ENCODE peak calls at places on chromosomes 11 and 22, in six cellular contexts. One of them, this sample, is unnamed.

GRCh38 chr11:27716850-27717249 is 16.6 kb upstream of the BDNF start:
- DNase-seq in upper lobe of right lung: no peak
- DNase-seq in right lobe of liver: no peak
- DNase-seq in left lung: no peak
- DNase-seq in IMR-90: peak; percentile 71
- DNase-seq in body of pancreas: no peak
- DNase-seq in this sample: no peak

GRCh38 chr22:39634530-39635399 is 64.2 kb downstream of the CACNA1I start:
- DNase-seq in upper lobe of right lung: no peak
- DNase-seq in IMR-90: peak; percentile 92
- DNase-seq in body of pancreas: peak; percentile 53
- DNase-seq in right lobe of liver: no peak
- DNase-seq in left lung: peak; percentile 44
- DNase-seq in this sample: peak; percentile 63

GRCh38 chr11:129743029-129743846 is 72.4 kb upstream of the TMEM45B start:
- DNase-seq in body of pancreas: no peak
- DNase-seq in upper lobe of right lung: no peak
- DNase-seq in IMR-90: no peak
- DNase-seq in left lung: peak; percentile 61
- DNase-seq in right lobe of liver: no peak
- DNase-seq in this sample: no peak

GRCh38 chr11:128686045-128686741 is 7.7 kb upstream of the FLI1 start:
- DNase-seq in left lung: peak; percentile 73
- DNase-seq in body of pancreas: no peak
- DNase-seq in upper lobe of right lung: no peak
- DNase-seq in right lobe of liver: no peak
- DNase-seq in IMR-90: no peak
- DNase-seq in this sample: no peak

GRCh38 chr11:66172146-66172545 is 96.3 kb upstream of the RAB1B start:
- DNase-seq in IMR-90: peak; percentile 86
- DNase-seq in body of pancreas: no peak
- DNase-seq in upper lobe of right lung: no peak
- DNase-seq in left lung: no peak
- DNase-seq in right lobe of liver: no peak
- DNase-seq in this sample: no peak

GRCh38 chr11:2885017-2885675 is 429 bp downstream of the CDKN1C start:
- DNase-seq in upper lobe of right lung: peak; percentile 85
- DNase-seq in left lung: peak; percentile 89
- DNase-seq in right lobe of liver: no peak
- DNase-seq in body of pancreas: peak; percentile 75
- DNase-seq in IMR-90: peak; percentile 36
- DNase-seq in this sample: peak; percentile 65

GRCh38 chr22:32546480-32546879 is 71.9 kb downstream of the FBXO7 start:
- DNase-seq in left lung: no peak
- DNase-seq in body of pancreas: no peak
- DNase-seq in right lobe of liver: no peak
- DNase-seq in upper lobe of right lung: no peak
- DNase-seq in IMR-90: no peak
- DNase-seq in this sample: no peak

GRCh38 chr22:43136801-43137200 is 6.4 kb downstream of the MCAT start:
- DNase-seq in body of pancreas: no peak
- DNase-seq in IMR-90: no peak
- DNase-seq in right lobe of liver: no peak
- DNase-seq in left lung: no peak
- DNase-seq in upper lobe of right lung: no peak
- DNase-seq in this sample: no peak

GRCh38 chr11:114111369-114112042 is 52.0 kb downstream of the ZBTB16 start:
- DNase-seq in IMR-90: no peak
- DNase-seq in upper lobe of right lung: no peak
- DNase-seq in left lung: no peak
- DNase-seq in body of pancreas: no peak
- DNase-seq in right lobe of liver: no peak
- DNase-seq in this sample: no peak

GRCh38 chr22:50576070-50576469 is 2.2 kb downstream of the CPT1B start:
- DNase-seq in upper lobe of right lung: no peak
- DNase-seq in left lung: no peak
- DNase-seq in right lobe of liver: no peak
- DNase-seq in body of pancreas: no peak
- DNase-seq in IMR-90: peak; percentile 44
- DNase-seq in this sample: no peak
- TF ChIP-seq CTCF in upper lobe of right lung: peak; percentile 30
- TF ChIP-seq CTCF in left lung: no peak
- TF ChIP-seq CTCF in right lobe of liver: no peak
- TF ChIP-seq CTCF in body of pancreas: peak; percentile 26
- TF ChIP-seq CTCF in IMR-90: peak; percentile 60
- TF ChIP-seq CTCF in this sample: no peak

GRCh38 chr22:23565288-23565941 is 14.7 kb downstream of the IGLL1 start:
- DNase-seq in right lobe of liver: no peak
- DNase-seq in left lung: no peak
- DNase-seq in IMR-90: no peak
- DNase-seq in body of pancreas: no peak
- DNase-seq in upper lobe of right lung: no peak
- DNase-seq in this sample: peak; percentile 28
- H3K27me3 ChIP-seq in right lobe of liver: no peaks in the 10 kb centered on the region
- H3K27me3 ChIP-seq in left lung: peaks cover 65% of the 10 kb centered on the region
- H3K27me3 ChIP-seq in IMR-90: peaks cover 44% of the 10 kb centered on the region
- H3K27me3 ChIP-seq in body of pancreas: no peaks in the 10 kb centered on the region
- H3K27me3 ChIP-seq in upper lobe of right lung: peaks cover 37% of the 10 kb centered on the region
- H3K27me3 ChIP-seq in this sample: peaks cover 20% of the 10 kb centered on the region

DNA sequence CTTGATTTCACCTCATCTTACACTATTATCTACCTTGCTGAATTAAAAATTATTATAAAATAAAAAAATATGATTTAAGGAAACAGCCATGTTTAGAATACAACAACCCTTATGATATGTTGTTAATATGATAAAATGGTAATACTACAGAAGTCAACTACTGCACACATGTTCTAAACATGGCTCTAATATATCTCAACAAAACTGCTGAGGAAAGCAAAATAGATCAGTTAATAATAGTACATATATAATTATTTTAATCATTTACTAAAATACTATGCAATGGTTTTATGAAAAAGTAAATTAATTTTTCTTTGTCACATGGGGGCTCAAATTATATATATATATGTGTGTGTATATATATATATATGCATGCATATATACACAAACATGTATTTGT is 57.7 kb downstream of the EIF3M start:
- DNase-seq in right lobe of liver: no peak
- DNase-seq in left lung: no peak
- DNase-seq in upper lobe of right lung: no peak
- DNase-seq in IMR-90: no peak
- DNase-seq in body of pancreas: no peak
- DNase-seq in this sample: no peak
- H3K36me3 ChIP-seq in right lobe of liver: no peaks in the 10 kb centered on the region
- H3K36me3 ChIP-seq in left lung: no peaks in the 10 kb centered on the region
- H3K36me3 ChIP-seq in upper lobe of right lung: no peaks in the 10 kb centered on the region
- H3K36me3 ChIP-seq in IMR-90: no peaks in the 10 kb centered on the region
- H3K36me3 ChIP-seq in body of pancreas: no peaks in the 10 kb centered on the region
- H3K36me3 ChIP-seq in this sample: no peaks in the 10 kb centered on the region

GRCh38 chr11:46363455-46363920 is 16.2 kb downstream of the DGKZ start:
- DNase-seq in right lobe of liver: no peak
- DNase-seq in body of pancreas: no peak
- DNase-seq in upper lobe of right lung: no peak
- DNase-seq in left lung: peak; percentile 82
- DNase-seq in IMR-90: peak; percentile 33
- DNase-seq in this sample: no peak
- TF ChIP-seq CTCF in right lobe of liver: no peak
- TF ChIP-seq CTCF in body of pancreas: no peak
- TF ChIP-seq CTCF in upper lobe of right lung: no peak
- TF ChIP-seq CTCF in left lung: no peak
- TF ChIP-seq CTCF in IMR-90: no peak
- TF ChIP-seq CTCF in this sample: no peak

GRCh38 chr11:75185866-75186265 is 35.0 kb downstream of the SLCO2B1 start:
- DNase-seq in upper lobe of right lung: no peak
- DNase-seq in left lung: no peak
- DNase-seq in right lobe of liver: no peak
- DNase-seq in IMR-90: no peak
- DNase-seq in body of pancreas: no peak
- DNase-seq in this sample: no peak
- H3K27me3 ChIP-seq in upper lobe of right lung: no peaks in the 10 kb centered on the region
- H3K27me3 ChIP-seq in left lung: no peaks in the 10 kb centered on the region
- H3K27me3 ChIP-seq in right lobe of liver: no peaks in the 10 kb centered on the region
- H3K27me3 ChIP-seq in IMR-90: peaks cover 47% of the 10 kb centered on the region
- H3K27me3 ChIP-seq in body of pancreas: no peaks in the 10 kb centered on the region
- H3K27me3 ChIP-seq in this sample: no peaks in the 10 kb centered on the region

GRCh38 chr22:24339452-24339747 is 68.8 kb downstream of the SPECC1L start:
- DNase-seq in right lobe of liver: no peak
- DNase-seq in IMR-90: no peak
- DNase-seq in body of pancreas: no peak
- DNase-seq in left lung: no peak
- DNase-seq in upper lobe of right lung: no peak
- DNase-seq in this sample: no peak

GRCh38 chr22:24338701-24339451 is 68.2 kb downstream of the SPECC1L start:
- DNase-seq in upper lobe of right lung: no peak
- DNase-seq in IMR-90: peak; percentile 61
- DNase-seq in left lung: no peak
- DNase-seq in body of pancreas: no peak
- DNase-seq in right lobe of liver: no peak
- DNase-seq in this sample: no peak

GRCh38 chr22:24335529-24335928 is 64.9 kb downstream of the SPECC1L start:
- DNase-seq in left lung: no peak
- DNase-seq in IMR-90: no peak
- DNase-seq in body of pancreas: no peak
- DNase-seq in right lobe of liver: no peak
- DNase-seq in upper lobe of right lung: no peak
- DNase-seq in this sample: no peak

GRCh38 chr22:24341657-24342056 is 71.0 kb downstream of the SPECC1L start:
- DNase-seq in IMR-90: no peak
- DNase-seq in upper lobe of right lung: no peak
- DNase-seq in left lung: no peak
- DNase-seq in body of pancreas: no peak
- DNase-seq in right lobe of liver: no peak
- DNase-seq in this sample: no peak

GRCh38 chr22:24337894-24338645 is 67.4 kb downstream of the SPECC1L start:
- DNase-seq in left lung: no peak
- DNase-seq in IMR-90: no peak
- DNase-seq in body of pancreas: no peak
- DNase-seq in upper lobe of right lung: no peak
- DNase-seq in right lobe of liver: no peak
- DNase-seq in this sample: no peak
- H3K36me3 ChIP-seq in left lung: no peaks in the 10 kb centered on the region
- H3K36me3 ChIP-seq in IMR-90: peaks cover 30% of the 10 kb centered on the region
- H3K36me3 ChIP-seq in body of pancreas: peaks cover 8% of the 10 kb centered on the region
- H3K36me3 ChIP-seq in upper lobe of right lung: peaks cover 86% of the 10 kb centered on the region
- H3K36me3 ChIP-seq in right lobe of liver: no peaks in the 10 kb centered on the region
- H3K36me3 ChIP-seq in this sample: peaks cover 11% of the 10 kb centered on the region

GRCh38 chr11:41784513-41785335 is 325.3 kb upstream of the LRRC4C start:
- DNase-seq in IMR-90: no peak
- DNase-seq in upper lobe of right lung: no peak
- DNase-seq in left lung: peak; percentile 27
- DNase-seq in right lobe of liver: no peak
- DNase-seq in body of pancreas: no peak
- DNase-seq in this sample: peak; percentile 53
- TF ChIP-seq CTCF in IMR-90: no peak
- TF ChIP-seq CTCF in upper lobe of right lung: no peak
- TF ChIP-seq CTCF in left lung: no peak
- TF ChIP-seq CTCF in right lobe of liver: no peak
- TF ChIP-seq CTCF in body of pancreas: no peak
- TF ChIP-seq CTCF in this sample: no peak

GRCh38 chr11:120182357-120182756 is 28.5 kb upstream of the OAF start:
- DNase-seq in left lung: no peak
- DNase-seq in upper lobe of right lung: peak; percentile 36
- DNase-seq in body of pancreas: no peak
- DNase-seq in right lobe of liver: no peak
- DNase-seq in IMR-90: no peak
- DNase-seq in this sample: peak; percentile 17

GRCh38 chr11:120179071-120179672 is 31.7 kb upstream of the OAF start:
- DNase-seq in IMR-90: no peak
- DNase-seq in upper lobe of right lung: peak; percentile 13
- DNase-seq in left lung: no peak
- DNase-seq in body of pancreas: no peak
- DNase-seq in right lobe of liver: no peak
- DNase-seq in this sample: peak; percentile 19

GRCh38 chr11:120182790-120183491 is 27.9 kb upstream of the OAF start:
- DNase-seq in IMR-90: no peak
- DNase-seq in right lobe of liver: peak; percentile 78
- DNase-seq in body of pancreas: peak; percentile 78
- DNase-seq in upper lobe of right lung: peak; percentile 52
- DNase-seq in left lung: no peak
- DNase-seq in this sample: peak; percentile 91

GRCh38 chr11:120181446-120181992 is 29.3 kb upstream of the OAF start:
- DNase-seq in IMR-90: no peak
- DNase-seq in right lobe of liver: no peak
- DNase-seq in left lung: no peak
- DNase-seq in body of pancreas: no peak
- DNase-seq in upper lobe of right lung: peak; percentile 32
- DNase-seq in this sample: peak; percentile 16

DNA sequence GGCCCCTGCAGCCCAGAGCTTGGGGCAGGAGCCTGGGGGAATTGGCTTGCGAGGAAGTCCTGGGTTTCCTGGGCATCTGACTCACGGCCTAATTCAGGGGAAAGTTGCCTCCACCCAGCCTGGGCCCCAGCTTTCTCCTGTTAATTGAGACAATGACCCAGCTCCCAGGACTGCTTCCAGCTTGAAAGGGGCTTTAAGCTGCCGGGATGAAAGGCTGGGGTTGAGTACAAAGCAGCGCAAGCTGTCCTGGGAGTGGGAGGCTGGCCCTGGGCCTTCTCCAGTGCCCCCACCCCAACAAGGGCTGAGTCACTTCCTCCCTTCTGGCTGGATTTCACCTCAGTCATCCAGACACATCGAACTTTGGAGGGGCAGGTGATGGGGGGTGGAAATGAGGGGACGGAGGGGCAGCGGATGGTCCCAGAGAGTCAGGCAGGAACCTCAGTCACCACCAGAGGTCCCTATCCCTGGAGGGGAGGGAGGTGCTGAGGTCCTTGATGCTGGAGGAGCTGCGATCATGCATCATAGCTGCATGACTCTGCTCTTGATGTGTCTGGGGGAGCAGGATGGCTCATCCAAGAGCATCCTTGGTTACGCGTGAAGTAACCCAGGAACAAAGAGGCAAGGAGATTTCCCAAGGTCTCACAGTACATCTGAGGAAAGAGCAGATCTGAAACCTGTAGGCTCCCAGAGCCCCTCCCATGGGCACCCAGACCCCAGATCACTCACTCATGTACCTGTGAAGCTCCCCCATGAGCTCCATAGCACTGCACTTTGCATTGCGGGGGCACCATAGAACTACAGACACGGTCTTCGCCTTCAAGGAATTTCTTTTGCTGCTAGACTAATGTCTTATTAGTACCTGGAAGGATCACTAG is 30.0 kb upstream of the OAF start:
- DNase-seq in upper lobe of right lung: peak; percentile 31
- DNase-seq in left lung: no peak
- DNase-seq in body of pancreas: no peak
- DNase-seq in IMR-90: peak; percentile 90
- DNase-seq in right lobe of liver: no peak
- DNase-seq in this sample: peak; percentile 17
- H3K27me3 ChIP-seq in upper lobe of right lung: no peaks in the 10 kb centered on the region
- H3K27me3 ChIP-seq in left lung: no peaks in the 10 kb centered on the region
- H3K27me3 ChIP-seq in body of pancreas: no peaks in the 10 kb centered on the region
- H3K27me3 ChIP-seq in IMR-90: peaks cover 8% of the 10 kb centered on the region
- H3K27me3 ChIP-seq in right lobe of liver: no peaks in the 10 kb centered on the region
- H3K27me3 ChIP-seq in this sample: no peaks in the 10 kb centered on the region

DNA sequence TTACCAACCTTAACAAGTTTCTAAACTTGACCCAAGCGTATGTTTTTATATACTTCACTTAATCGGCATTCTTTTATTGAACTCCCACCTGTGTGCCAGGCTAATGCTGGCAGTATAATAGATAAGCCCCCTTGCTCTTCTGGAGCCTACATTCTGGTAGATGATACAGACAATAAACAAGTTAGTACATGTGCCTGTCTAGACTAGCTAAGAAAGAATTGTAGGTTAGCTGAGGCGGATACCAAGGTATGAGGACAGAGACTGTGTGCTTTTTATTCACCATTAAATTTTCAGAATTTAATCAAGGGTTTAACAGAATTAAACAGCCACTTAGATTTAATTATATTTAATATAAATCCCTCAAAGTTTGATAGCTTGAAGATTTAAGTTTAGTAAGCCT is 45.7 kb downstream of the TTC17 start:
- DNase-seq in IMR-90: no peak
- DNase-seq in body of pancreas: no peak
- DNase-seq in upper lobe of right lung: no peak
- DNase-seq in left lung: no peak
- DNase-seq in right lobe of liver: no peak
- DNase-seq in this sample: no peak
- H3K36me3 ChIP-seq in IMR-90: peaks cover 34% of the 10 kb centered on the region
- H3K36me3 ChIP-seq in body of pancreas: no peaks in the 10 kb centered on the region
- H3K36me3 ChIP-seq in upper lobe of right lung: peaks cover 98% of the 10 kb centered on the region
- H3K36me3 ChIP-seq in left lung: peaks cover 3% of the 10 kb centered on the region
- H3K36me3 ChIP-seq in right lobe of liver: no peaks in the 10 kb centered on the region
- H3K36me3 ChIP-seq in this sample: peaks cover 4% of the 10 kb centered on the region

This sample was measured in colonic mucosa.